ENCODE peak calls at places on chromosomes 7 and 10, in six cellular contexts. One of them, this sample, is unnamed.

GRCh38 chr7:45240187-45240776 is 82.7 kb downstream of the RAMP3 start:
- DNase-seq in neuronal stem cell: no peak
- DNase-seq in SK-N-SH: no peak
- DNase-seq in H9: no peak
- DNase-seq in hepatocyte: no peak
- DNase-seq in HCT116: no peak
- DNase-seq in this sample: peak

GRCh38 chr7:100053201-100053600 is 3.6 kb downstream of the ZSCAN21 start:
- DNase-seq in neuronal stem cell: no peak
- DNase-seq in SK-N-SH: peak
- DNase-seq in H9: no peak
- DNase-seq in hepatocyte: peak
- DNase-seq in HCT116: peak
- DNase-seq in this sample: peak

GRCh38 chr7:7761974-7762769 is 43.8 kb upstream of the RPA3 start:
- DNase-seq in neuronal stem cell: no peak
- DNase-seq in SK-N-SH: no peak
- DNase-seq in H9: no peak
- DNase-seq in hepatocyte: peak
- DNase-seq in HCT116: no peak
- DNase-seq in this sample: peak

GRCh38 chr7:143362126-143362961 is at the start of gene FAM131B:
- DNase-seq in neuronal stem cell: peak
- DNase-seq in SK-N-SH: peak
- DNase-seq in H9: peak
- DNase-seq in hepatocyte: no peak
- DNase-seq in HCT116: no peak
- DNase-seq in this sample: no peak

GRCh38 chr7:115113776-115114175 is 191.9 kb downstream of the MDFIC start:
- DNase-seq in neuronal stem cell: no peak
- DNase-seq in SK-N-SH: no peak
- DNase-seq in H9: no peak
- DNase-seq in hepatocyte: peak
- DNase-seq in HCT116: no peak
- DNase-seq in this sample: no peak

GRCh38 chr7:123797673-123798526 is 47.1 kb upstream of the HYAL4 start:
- DNase-seq in neuronal stem cell: peak
- DNase-seq in SK-N-SH: peak
- DNase-seq in H9: no peak
- DNase-seq in hepatocyte: peak
- DNase-seq in HCT116: peak
- DNase-seq in this sample: peak

GRCh38 chr7:129315916-129316315 is 91.1 kb downstream of the AHCYL2 start:
- DNase-seq in neuronal stem cell: no peak
- DNase-seq in SK-N-SH: no peak
- DNase-seq in H9: no peak
- DNase-seq in hepatocyte: no peak
- DNase-seq in HCT116: no peak
- DNase-seq in this sample: no peak

GRCh38 chr10:132959296-132959961 is 17.1 kb upstream of the CFAP46 start:
- DNase-seq in neuronal stem cell: no peak
- DNase-seq in SK-N-SH: peak
- DNase-seq in H9: peak
- DNase-seq in hepatocyte: no peak
- DNase-seq in HCT116: no peak
- DNase-seq in this sample: no peak

GRCh38 chr10:65891073-65891981 is 1034.5 kb upstream of the LRRTM3 start:
- DNase-seq in neuronal stem cell: no peak
- DNase-seq in SK-N-SH: no peak
- DNase-seq in H9: no peak
- DNase-seq in hepatocyte: peak
- DNase-seq in HCT116: no peak
- DNase-seq in this sample: peak

GRCh38 chr10:78263521-78263988 is 229.9 kb downstream of the RPS24 start:
- DNase-seq in neuronal stem cell: no peak
- DNase-seq in SK-N-SH: no peak
- DNase-seq in H9: no peak
- DNase-seq in hepatocyte: no peak
- DNase-seq in HCT116: no peak
- DNase-seq in this sample: peak

GRCh38 chr10:31318382-31318853 is 598 bp upstream of the ZEB1 start:
- DNase-seq in neuronal stem cell: no peak
- DNase-seq in SK-N-SH: peak
- DNase-seq in H9: peak
- DNase-seq in hepatocyte: peak
- DNase-seq in HCT116: peak
- DNase-seq in this sample: peak

GRCh38 chr7:157339777-157340677 is 3.2 kb downstream of the DNAJB6 start:
- DNase-seq in neuronal stem cell: peak
- DNase-seq in SK-N-SH: peak
- DNase-seq in H9: no peak
- DNase-seq in hepatocyte: peak
- DNase-seq in HCT116: peak
- DNase-seq in this sample: peak

GRCh38 chr10:104330168-104331117 is 7.8 kb downstream of the ITPRIP start:
- DNase-seq in neuronal stem cell: no peak
- DNase-seq in SK-N-SH: no peak
- DNase-seq in H9: no peak
- DNase-seq in hepatocyte: peak
- DNase-seq in HCT116: no peak
- DNase-seq in this sample: peak

GRCh38 chr10:54797636-54798395 is 3.2 kb downstream of the PCDH15 start:
- DNase-seq in neuronal stem cell: no peak
- DNase-seq in SK-N-SH: no peak
- DNase-seq in H9: no peak
- DNase-seq in hepatocyte: no peak
- DNase-seq in HCT116: no peak
- DNase-seq in this sample: peak

GRCh38 chr10:77012811-77013500 is 624.7 kb downstream of the KCNMA1 start:
- DNase-seq in neuronal stem cell: no peak
- DNase-seq in SK-N-SH: no peak
- DNase-seq in H9: no peak
- DNase-seq in hepatocyte: no peak
- DNase-seq in HCT116: no peak
- DNase-seq in this sample: no peak

GRCh38 chr7:130982651-130983050 is 248.6 kb upstream of the KLF14 start:
- DNase-seq in neuronal stem cell: no peak
- DNase-seq in SK-N-SH: no peak
- DNase-seq in H9: no peak
- DNase-seq in hepatocyte: no peak
- DNase-seq in HCT116: no peak
- DNase-seq in this sample: no peak

GRCh38 chr7:140661124-140661523 is 11.6 kb upstream of the ADCK2 start:
- DNase-seq in neuronal stem cell: no peak
- DNase-seq in SK-N-SH: no peak
- DNase-seq in H9: no peak
- DNase-seq in hepatocyte: no peak
- DNase-seq in HCT116: no peak
- DNase-seq in this sample: no peak
- H2AFZ ChIP-seq in neuronal stem cell: no peak
- H2AFZ ChIP-seq in SK-N-SH: no peak
- H2AFZ ChIP-seq in H9: no peak
- H2AFZ ChIP-seq in hepatocyte: no peak
- H2AFZ ChIP-seq in HCT116: no peak
- H2AFZ ChIP-seq in this sample: peak

GRCh38 chr10:124058346-124059003 is 34.9 kb downstream of the CHST15 start:
- DNase-seq in neuronal stem cell: no peak
- DNase-seq in SK-N-SH: no peak
- DNase-seq in H9: no peak
- DNase-seq in hepatocyte: no peak
- DNase-seq in HCT116: no peak
- DNase-seq in this sample: peak
- H2AFZ ChIP-seq in neuronal stem cell: no peak
- H2AFZ ChIP-seq in SK-N-SH: no peak
- H2AFZ ChIP-seq in H9: no peak
- H2AFZ ChIP-seq in hepatocyte: no peak
- H2AFZ ChIP-seq in HCT116: no peak
- H2AFZ ChIP-seq in this sample: no peak

GRCh38 chr10:72253002-72253401 is 20.7 kb upstream of the DDIT4 start:
- DNase-seq in neuronal stem cell: no peak
- DNase-seq in SK-N-SH: no peak
- DNase-seq in H9: no peak
- DNase-seq in hepatocyte: no peak
- DNase-seq in HCT116: no peak
- DNase-seq in this sample: no peak
- H2AFZ ChIP-seq in neuronal stem cell: no peak
- H2AFZ ChIP-seq in SK-N-SH: no peak
- H2AFZ ChIP-seq in H9: no peak
- H2AFZ ChIP-seq in hepatocyte: no peak
- H2AFZ ChIP-seq in HCT116: no peak
- H2AFZ ChIP-seq in this sample: no peak

GRCh38 chr7:87219545-87220025 is at the start of gene TMEM243:
- DNase-seq in neuronal stem cell: peak
- DNase-seq in SK-N-SH: peak
- DNase-seq in H9: peak
- DNase-seq in hepatocyte: peak
- DNase-seq in HCT116: no peak
- DNase-seq in this sample: peak
- H2AFZ ChIP-seq in neuronal stem cell: peak
- H2AFZ ChIP-seq in SK-N-SH: peak
- H2AFZ ChIP-seq in H9: peak
- H2AFZ ChIP-seq in hepatocyte: peak
- H2AFZ ChIP-seq in HCT116: peak
- H2AFZ ChIP-seq in this sample: peak

GRCh38 chr7:121000091-121000983 is 11.8 kb downstream of the CPED1 start:
- DNase-seq in neuronal stem cell: no peak
- DNase-seq in SK-N-SH: no peak
- DNase-seq in H9: no peak
- DNase-seq in hepatocyte: no peak
- DNase-seq in HCT116: no peak
- DNase-seq in this sample: no peak
- H2AFZ ChIP-seq in neuronal stem cell: peak
- H2AFZ ChIP-seq in SK-N-SH: peak
- H2AFZ ChIP-seq in H9: no peak
- H2AFZ ChIP-seq in hepatocyte: no peak
- H2AFZ ChIP-seq in HCT116: no peak
- H2AFZ ChIP-seq in this sample: no peak

DNA sequence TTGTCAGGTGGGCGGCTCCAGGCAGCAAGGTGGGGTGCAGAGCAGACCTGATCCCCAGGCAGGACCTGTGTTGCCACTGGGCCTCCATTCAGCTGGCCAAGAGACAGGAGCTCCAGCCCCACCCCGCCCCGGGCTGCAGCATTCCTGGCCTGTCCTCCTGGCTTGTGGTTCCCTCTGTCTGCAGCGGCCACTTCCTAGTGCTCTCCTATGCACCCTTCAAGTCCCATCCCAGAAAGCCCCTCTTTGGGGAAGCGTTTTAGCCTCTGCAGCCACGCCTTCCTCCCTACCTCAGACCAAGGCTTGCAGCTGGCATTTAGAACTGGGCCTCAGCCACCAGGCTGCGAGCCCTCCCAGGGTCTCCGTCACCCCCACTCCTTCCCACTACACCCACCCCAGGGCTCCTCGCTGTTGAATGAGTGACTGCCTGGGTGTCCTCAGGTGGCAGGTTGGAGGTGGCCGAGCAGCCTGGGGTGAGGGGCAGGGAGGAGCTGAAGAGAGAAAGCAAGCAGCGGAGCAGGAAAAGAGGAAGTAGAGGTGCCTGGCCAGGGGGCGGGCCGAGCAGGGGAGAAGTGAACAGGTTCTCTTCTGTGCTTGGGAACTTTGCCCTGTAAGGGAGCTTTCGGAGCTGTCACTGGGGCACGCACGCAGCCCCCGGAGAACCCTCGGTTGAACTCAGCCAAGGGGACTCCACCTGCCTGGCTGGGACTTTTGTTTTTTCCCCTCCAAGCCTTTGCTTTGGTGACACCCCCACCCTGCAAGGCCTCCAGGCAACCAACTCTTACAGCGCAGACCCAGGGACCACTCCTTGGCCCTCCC is 109.1 kb upstream of the TNRC18 start:
- DNase-seq in neuronal stem cell: no peak
- DNase-seq in SK-N-SH: peak
- DNase-seq in H9: peak
- DNase-seq in hepatocyte: peak
- DNase-seq in HCT116: no peak
- DNase-seq in this sample: no peak
- H2AFZ ChIP-seq in neuronal stem cell: peak
- H2AFZ ChIP-seq in SK-N-SH: no peak
- H2AFZ ChIP-seq in H9: no peak
- H2AFZ ChIP-seq in hepatocyte: no peak
- H2AFZ ChIP-seq in HCT116: no peak
- H2AFZ ChIP-seq in this sample: no peak